ENCODE peak calls at places on chromosomes 7 and 10, in five cellular contexts. One of them, this sample, is unnamed.

GRCh38 chr7:41268874-41269273 is 434.0 kb downstream of the INHBA start:
- DNase-seq in fibroblast of pulmonary artery: no peak
- DNase-seq in T-helper 17 cell: no peak
- DNase-seq in activated T-cell treated with anti-CD3 and anti-CD28 coated beads, Interleukin-2, amount 50 U/mL, for 48 hours: no peak
- DNase-seq in HT1080: no peak
- DNase-seq in this sample: no peak

GRCh38 chr7:39919646-39920045 is 30.4 kb upstream of the CDK13 start:
- DNase-seq in fibroblast of pulmonary artery: no peak
- DNase-seq in T-helper 17 cell: no peak
- DNase-seq in activated T-cell treated with anti-CD3 and anti-CD28 coated beads, Interleukin-2, amount 50 U/mL, for 48 hours: no peak
- DNase-seq in HT1080: no peak
- DNase-seq in this sample: no peak

GRCh38 chr10:67385566-67385965 is 310.4 kb downstream of the CTNNA3 start:
- DNase-seq in fibroblast of pulmonary artery: no peak
- DNase-seq in T-helper 17 cell: no peak
- DNase-seq in activated T-cell treated with anti-CD3 and anti-CD28 coated beads, Interleukin-2, amount 50 U/mL, for 48 hours: no peak
- DNase-seq in HT1080: no peak
- DNase-seq in this sample: no peak

GRCh38 chr7:121831320-121831719 is 41.6 kb upstream of the PTPRZ1 start:
- DNase-seq in fibroblast of pulmonary artery: no peak
- DNase-seq in T-helper 17 cell: no peak
- DNase-seq in activated T-cell treated with anti-CD3 and anti-CD28 coated beads, Interleukin-2, amount 50 U/mL, for 48 hours: no peak
- DNase-seq in HT1080: peak; percentile 24
- DNase-seq in this sample: no peak

GRCh38 chr10:3195706-3196105 is 23.1 kb upstream of the PITRM1 start:
- DNase-seq in fibroblast of pulmonary artery: no peak
- DNase-seq in T-helper 17 cell: no peak
- DNase-seq in activated T-cell treated with anti-CD3 and anti-CD28 coated beads, Interleukin-2, amount 50 U/mL, for 48 hours: no peak
- DNase-seq in HT1080: no peak
- DNase-seq in this sample: no peak

GRCh38 chr7:97342512-97342911 is 225.0 kb downstream of the SDHAF3 start:
- DNase-seq in fibroblast of pulmonary artery: peak; percentile 1
- DNase-seq in T-helper 17 cell: no peak
- DNase-seq in activated T-cell treated with anti-CD3 and anti-CD28 coated beads, Interleukin-2, amount 50 U/mL, for 48 hours: no peak
- DNase-seq in HT1080: no peak
- DNase-seq in this sample: no peak

GRCh38 chr10:28381903-28382347 is 79.1 kb upstream of the MPP7 start:
- DNase-seq in fibroblast of pulmonary artery: peak; percentile 90
- DNase-seq in T-helper 17 cell: peak; percentile 66
- DNase-seq in activated T-cell treated with anti-CD3 and anti-CD28 coated beads, Interleukin-2, amount 50 U/mL, for 48 hours: peak; percentile 92
- DNase-seq in HT1080: peak; percentile 78
- DNase-seq in this sample: peak; percentile 89

GRCh38 chr7:3245077-3245476 is 56.0 kb upstream of the SDK1 start:
- DNase-seq in fibroblast of pulmonary artery: no peak
- DNase-seq in T-helper 17 cell: no peak
- DNase-seq in activated T-cell treated with anti-CD3 and anti-CD28 coated beads, Interleukin-2, amount 50 U/mL, for 48 hours: no peak
- DNase-seq in HT1080: no peak
- DNase-seq in this sample: no peak

GRCh38 chr10:103667390-103667789 is 173.9 kb downstream of the NEURL1 start:
- DNase-seq in fibroblast of pulmonary artery: peak; percentile 90
- DNase-seq in T-helper 17 cell: no peak
- DNase-seq in activated T-cell treated with anti-CD3 and anti-CD28 coated beads, Interleukin-2, amount 50 U/mL, for 48 hours: no peak
- DNase-seq in HT1080: no peak
- DNase-seq in this sample: peak; percentile 71